ENCODE peak calls at places on chromosomes 12 and 14, in five cellular contexts. One of them, this sample, is unnamed.

GRCh38 chr14:65261425-65261920 is 151.1 kb upstream of the FUT8 start:
- DNase-seq in colonic mucosa: no peak
- DNase-seq in kidney: no peak
- DNase-seq in cardiac muscle cell: no peak
- DNase-seq in IMR-90: peak; percentile 43
- DNase-seq in this sample: no peak

GRCh38 chr12:94749890-94750289 is 99.5 kb upstream of the TMCC3 start:
- DNase-seq in cardiac muscle cell: no peak
- DNase-seq in colonic mucosa: no peak
- DNase-seq in kidney: no peak
- DNase-seq in IMR-90: no peak
- DNase-seq in this sample: no peak

GRCh38 chr12:62581288-62582064 is 114.8 kb downstream of the MON2 start:
- DNase-seq in kidney: no peak
- DNase-seq in IMR-90: peak; percentile 73
- DNase-seq in colonic mucosa: no peak
- DNase-seq in cardiac muscle cell: peak; percentile 78
- DNase-seq in this sample: no peak

GRCh38 chr12:22334696-22335290 is at the start of gene ST8SIA1:
- DNase-seq in kidney: peak; percentile 81
- DNase-seq in IMR-90: no peak
- DNase-seq in cardiac muscle cell: peak; percentile 30
- DNase-seq in colonic mucosa: peak; percentile 47
- DNase-seq in this sample: peak; percentile 71

GRCh38 chr14:62436256-62436655 is 609.0 kb downstream of the KCNH5 start:
- DNase-seq in IMR-90: no peak
- DNase-seq in cardiac muscle cell: no peak
- DNase-seq in kidney: no peak
- DNase-seq in colonic mucosa: no peak
- DNase-seq in this sample: no peak

GRCh38 chr12:87413784-87414183 is 615.4 kb downstream of the C12orf50 start:
- DNase-seq in IMR-90: peak; percentile 47
- DNase-seq in colonic mucosa: no peak
- DNase-seq in kidney: no peak
- DNase-seq in cardiac muscle cell: peak; percentile 95
- DNase-seq in this sample: no peak

GRCh38 chr14:75277000-75277795 is 1.4 kb upstream of the FOS start:
- DNase-seq in cardiac muscle cell: peak; percentile 96
- DNase-seq in colonic mucosa: peak; percentile 91
- DNase-seq in kidney: peak; percentile 97
- DNase-seq in IMR-90: peak; percentile 89
- DNase-seq in this sample: peak; percentile 56

GRCh38 chr12:3034067-3034750 is 43.0 kb upstream of the TSPAN9 start:
- DNase-seq in IMR-90: peak; percentile 71
- DNase-seq in kidney: peak; percentile 84
- DNase-seq in cardiac muscle cell: peak; percentile 76
- DNase-seq in colonic mucosa: peak; percentile 44
- DNase-seq in this sample: peak; percentile 15

GRCh38 chr12:20963762-20964161 is 153.3 kb downstream of the SLCO1B3 start:
- DNase-seq in kidney: no peak
- DNase-seq in IMR-90: no peak
- DNase-seq in colonic mucosa: no peak
- DNase-seq in cardiac muscle cell: no peak
- DNase-seq in this sample: no peak

GRCh38 chr12:8692573-8692972 is 5.2 kb upstream of the RIMKLB start:
- DNase-seq in cardiac muscle cell: peak; percentile 71
- DNase-seq in kidney: no peak
- DNase-seq in colonic mucosa: peak; percentile 61
- DNase-seq in IMR-90: peak; percentile 71
- DNase-seq in this sample: no peak

GRCh38 chr12:1740161-1740948 is 49.5 kb downstream of the ADIPOR2 start:
- DNase-seq in kidney: no peak
- DNase-seq in colonic mucosa: no peak
- DNase-seq in cardiac muscle cell: no peak
- DNase-seq in IMR-90: no peak
- DNase-seq in this sample: no peak

GRCh38 chr12:25347716-25348261 is 97.1 kb upstream of the KRAS start:
- DNase-seq in IMR-90: no peak
- DNase-seq in kidney: no peak
- DNase-seq in cardiac muscle cell: peak; percentile 27
- DNase-seq in colonic mucosa: no peak
- DNase-seq in this sample: no peak

GRCh38 chr14:88825078-88825458 is 617 bp downstream of the TTC8 start:
- DNase-seq in colonic mucosa: no peak
- DNase-seq in cardiac muscle cell: peak; percentile 19
- DNase-seq in IMR-90: peak; percentile 23
- DNase-seq in kidney: no peak
- DNase-seq in this sample: no peak

GRCh38 chr12:97313471-97314190 is 149.0 kb upstream of the RMST start:
- DNase-seq in cardiac muscle cell: peak; percentile 2
- DNase-seq in IMR-90: no peak
- DNase-seq in colonic mucosa: no peak
- DNase-seq in kidney: no peak
- DNase-seq in this sample: no peak

GRCh38 chr12:29547151-29547561 is 49.7 kb upstream of the OVCH1 start:
- DNase-seq in kidney: no peak
- DNase-seq in IMR-90: peak; percentile 85
- DNase-seq in cardiac muscle cell: peak; percentile 19
- DNase-seq in colonic mucosa: no peak
- DNase-seq in this sample: no peak

GRCh38 chr12:81598205-81598604 is 160.9 kb downstream of the PPFIA2 start:
- DNase-seq in cardiac muscle cell: no peak
- DNase-seq in IMR-90: no peak
- DNase-seq in colonic mucosa: no peak
- DNase-seq in kidney: no peak
- DNase-seq in this sample: no peak

GRCh38 chr12:121795029-121795977 is 1.8 kb upstream of the RHOF start:
- DNase-seq in kidney: peak; percentile 95
- DNase-seq in colonic mucosa: peak; percentile 95
- DNase-seq in IMR-90: peak; percentile 81
- DNase-seq in cardiac muscle cell: peak; percentile 89
- DNase-seq in this sample: peak; percentile 77

GRCh38 chr12:6167327-6168280 is 32.6 kb upstream of the CD9 start:
- DNase-seq in cardiac muscle cell: peak; percentile 96
- DNase-seq in colonic mucosa: peak; percentile 36
- DNase-seq in kidney: peak; percentile 83
- DNase-seq in IMR-90: peak; percentile 99
- DNase-seq in this sample: peak; percentile 36

DNA sequence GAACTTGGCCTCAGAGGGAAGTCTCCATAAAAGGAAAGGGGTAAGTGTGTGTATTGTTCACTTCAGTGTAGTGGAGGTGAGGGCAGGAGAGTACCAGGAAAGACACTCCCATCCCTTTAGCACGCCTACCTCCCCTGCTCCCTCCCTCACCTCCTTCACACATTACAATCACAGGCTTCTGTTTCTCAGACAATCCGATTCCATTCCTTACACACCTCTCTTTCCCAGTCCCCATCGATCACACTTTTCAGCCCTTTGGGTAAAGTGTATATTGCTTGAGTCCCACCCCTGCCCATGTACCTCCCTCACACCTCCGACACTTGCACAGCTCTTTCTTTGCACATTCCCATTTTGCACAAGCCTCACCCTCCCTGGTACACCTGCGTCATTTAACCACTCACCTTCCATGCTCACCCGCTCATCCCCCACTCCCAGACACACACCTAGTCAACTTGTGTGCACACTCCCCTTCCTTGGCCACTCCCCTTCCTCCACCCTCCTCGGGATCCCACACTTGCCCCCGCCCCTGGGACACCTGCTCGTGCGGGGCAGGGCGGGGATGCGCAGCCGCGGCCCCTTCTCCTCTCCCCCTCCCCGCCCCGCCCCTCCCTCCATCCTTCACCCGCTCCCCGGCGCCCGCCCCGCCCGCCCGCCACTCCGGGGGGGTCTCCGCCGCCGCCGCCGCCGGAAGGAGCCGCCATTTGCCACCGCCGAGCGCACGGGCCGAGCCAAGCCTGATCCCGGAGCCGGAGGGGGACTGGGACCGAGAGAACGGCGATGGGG is at the start of gene MARCHF9:
- DNase-seq in colonic mucosa: peak; percentile 93
- DNase-seq in kidney: peak; percentile 93
- DNase-seq in cardiac muscle cell: no peak
- DNase-seq in IMR-90: no peak
- DNase-seq in this sample: peak; percentile 80
- H3K4me1 ChIP-seq in colonic mucosa: no peaks in the 10 kb centered on the region
- H3K4me1 ChIP-seq in kidney: peaks cover 21% of the 10 kb centered on the region
- H3K4me1 ChIP-seq in cardiac muscle cell: peaks cover 12% of the 10 kb centered on the region
- H3K4me1 ChIP-seq in IMR-90: peaks cover 7% of the 10 kb centered on the region
- H3K4me1 ChIP-seq in this sample: peaks cover 49% of the 10 kb centered on the region

GRCh38 chr12:132685400-132685799 is 1.7 kb downstream of the POLE start:
- DNase-seq in colonic mucosa: no peak
- DNase-seq in cardiac muscle cell: no peak
- DNase-seq in IMR-90: no peak
- DNase-seq in kidney: no peak
- DNase-seq in this sample: no peak
- H3K4me3 ChIP-seq in colonic mucosa: no peak overlapping the region
- H3K4me3 ChIP-seq in cardiac muscle cell: no peak overlapping the region
- H3K4me3 ChIP-seq in IMR-90: no peak overlapping the region
- H3K4me3 ChIP-seq in kidney: no peak overlapping the region
- H3K4me3 ChIP-seq in this sample: no peak overlapping the region

GRCh38 chr12:65868133-65868705 is 43.9 kb downstream of the HMGA2 start:
- DNase-seq in IMR-90: peak; percentile 97
- DNase-seq in colonic mucosa: no peak
- DNase-seq in cardiac muscle cell: peak; percentile 97
- DNase-seq in kidney: no peak
- DNase-seq in this sample: no peak
- H3K27ac ChIP-seq in IMR-90: peak overlapping the region; percentile 16
- H3K27ac ChIP-seq in colonic mucosa: no peak overlapping the region
- H3K27ac ChIP-seq in cardiac muscle cell: no peak overlapping the region
- H3K27ac ChIP-seq in kidney: no peak overlapping the region
- H3K27ac ChIP-seq in this sample: no peak overlapping the region

DNA sequence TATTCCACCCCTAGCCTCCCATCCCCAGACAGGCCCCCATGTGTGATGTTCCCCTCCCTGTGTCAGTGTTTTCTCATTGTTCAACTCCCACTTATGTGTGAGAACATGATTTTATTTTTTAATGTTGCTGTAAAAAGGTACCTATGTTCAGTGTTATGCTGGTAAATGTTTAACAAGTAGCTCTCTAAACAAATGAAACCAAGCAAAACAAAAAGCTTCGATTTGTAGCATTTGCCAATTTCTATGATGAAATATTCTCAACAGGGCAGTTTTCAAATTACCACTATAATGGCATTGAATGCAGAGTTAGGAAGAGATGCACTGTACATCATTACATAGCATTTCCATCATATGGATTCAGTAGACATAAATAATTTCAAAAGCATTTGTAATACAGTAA is 410.6 kb downstream of the MDGA2 start:
- DNase-seq in kidney: no peak
- DNase-seq in cardiac muscle cell: no peak
- DNase-seq in IMR-90: no peak
- DNase-seq in colonic mucosa: no peak
- DNase-seq in this sample: no peak
- H3K4me1 ChIP-seq in kidney: no peaks in the 10 kb centered on the region
- H3K4me1 ChIP-seq in cardiac muscle cell: peaks cover 4% of the 10 kb centered on the region
- H3K4me1 ChIP-seq in IMR-90: no peaks in the 10 kb centered on the region
- H3K4me1 ChIP-seq in colonic mucosa: no peaks in the 10 kb centered on the region
- H3K4me1 ChIP-seq in this sample: no peaks in the 10 kb centered on the region

GRCh38 chr14:77238356-77238755 is 32.6 kb downstream of the NGB start:
- DNase-seq in kidney: no peak
- DNase-seq in IMR-90: no peak
- DNase-seq in colonic mucosa: no peak
- DNase-seq in cardiac muscle cell: no peak
- DNase-seq in this sample: no peak
- H3K4me3 ChIP-seq in kidney: no peak overlapping the region
- H3K4me3 ChIP-seq in IMR-90: no peak overlapping the region
- H3K4me3 ChIP-seq in colonic mucosa: no peak overlapping the region
- H3K4me3 ChIP-seq in cardiac muscle cell: no peak overlapping the region
- H3K4me3 ChIP-seq in this sample: no peak overlapping the region

GRCh38 chr12:65658360-65658759 is 165.9 kb upstream of the HMGA2 start:
- DNase-seq in IMR-90: no peak
- DNase-seq in kidney: no peak
- DNase-seq in colonic mucosa: no peak
- DNase-seq in cardiac muscle cell: no peak
- DNase-seq in this sample: no peak

GRCh38 chr12:65656156-65656885 is 168.0 kb upstream of the HMGA2 start:
- DNase-seq in IMR-90: no peak
- DNase-seq in kidney: no peak
- DNase-seq in cardiac muscle cell: no peak
- DNase-seq in colonic mucosa: no peak
- DNase-seq in this sample: no peak

GRCh38 chr12:65657635-65658034 is 166.6 kb upstream of the HMGA2 start:
- DNase-seq in cardiac muscle cell: no peak
- DNase-seq in IMR-90: no peak
- DNase-seq in kidney: no peak
- DNase-seq in colonic mucosa: no peak
- DNase-seq in this sample: no peak

GRCh38 chr12:65655074-65655493 is 169.2 kb upstream of the HMGA2 start:
- DNase-seq in cardiac muscle cell: peak; percentile 57
- DNase-seq in kidney: no peak
- DNase-seq in IMR-90: peak; percentile 81
- DNase-seq in colonic mucosa: no peak
- DNase-seq in this sample: no peak

DNA sequence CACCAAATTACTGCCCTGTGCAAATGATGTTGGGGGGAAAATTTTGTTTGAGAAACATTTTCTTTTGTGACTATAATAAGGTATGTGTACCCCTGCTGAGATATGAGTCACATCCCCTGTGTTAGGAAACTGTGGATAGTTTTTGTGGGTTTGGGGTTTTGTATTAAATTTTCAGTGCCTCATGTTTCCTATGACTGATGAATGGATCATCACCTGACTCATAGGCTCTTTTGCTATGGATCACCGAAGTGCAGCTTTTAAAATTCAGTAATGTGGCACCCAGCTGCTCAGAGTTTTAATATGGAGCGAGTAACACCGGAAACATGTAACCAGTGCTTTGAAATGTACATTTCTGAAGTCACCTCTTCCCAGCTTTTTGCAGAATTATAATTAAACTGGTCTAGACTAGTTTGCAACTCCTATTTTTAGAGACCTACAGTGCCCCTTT is 167.4 kb upstream of the HMGA2 start:
- DNase-seq in cardiac muscle cell: peak; percentile 82
- DNase-seq in kidney: no peak
- DNase-seq in colonic mucosa: no peak
- DNase-seq in IMR-90: peak; percentile 99
- DNase-seq in this sample: no peak
- H3K27ac ChIP-seq in cardiac muscle cell: no peak overlapping the region
- H3K27ac ChIP-seq in kidney: no peak overlapping the region
- H3K27ac ChIP-seq in colonic mucosa: no peak overlapping the region
- H3K27ac ChIP-seq in IMR-90: no peak overlapping the region
- H3K27ac ChIP-seq in this sample: no peak overlapping the region